ENCODE peak calls at places on chromosomes 2 and 18, in four cellular contexts. One of them, this sample, is unnamed.

GRCh38 chr2:140863713-140864112 is 1267.1 kb downstream of the LRP1B start:
- DNase-seq in nephron progenitor cell: no peak
- DNase-seq in globus pallidus: peak
- DNase-seq in foreskin fibroblast: peak
- DNase-seq in this sample: peak

GRCh38 chr2:218226903-218227302 is 9.9 kb downstream of the ARPC2 start:
- DNase-seq in nephron progenitor cell: no peak
- DNase-seq in foreskin fibroblast: no peak
- DNase-seq in globus pallidus: no peak
- DNase-seq in this sample: no peak

GRCh38 chr2:8454797-8455196 is 227.1 kb upstream of the ID2 start:
- DNase-seq in foreskin fibroblast: no peak
- DNase-seq in globus pallidus: no peak
- DNase-seq in nephron progenitor cell: no peak
- DNase-seq in this sample: no peak

GRCh38 chr18:68438983-68439382 is 275.9 kb downstream of the TMX3 start:
- DNase-seq in nephron progenitor cell: no peak
- DNase-seq in foreskin fibroblast: peak
- DNase-seq in globus pallidus: no peak
- DNase-seq in this sample: no peak

GRCh38 chr2:12709207-12709522 is 7.6 kb upstream of the TRIB2 start:
- DNase-seq in globus pallidus: no peak
- DNase-seq in nephron progenitor cell: no peak
- DNase-seq in foreskin fibroblast: no peak
- DNase-seq in this sample: no peak

GRCh38 chr2:120768112-120769048 is 32.7 kb downstream of the GLI2 start:
- DNase-seq in foreskin fibroblast: no peak
- DNase-seq in globus pallidus: no peak
- DNase-seq in nephron progenitor cell: peak
- DNase-seq in this sample: no peak

GRCh38 chr2:218883491-218884490 is 3.1 kb downstream of the WNT10A start:
- DNase-seq in foreskin fibroblast: no peak
- DNase-seq in globus pallidus: no peak
- DNase-seq in nephron progenitor cell: peak
- DNase-seq in this sample: no peak

GRCh38 chr2:26581266-26581990 is 59.7 kb downstream of the CIB4 start:
- DNase-seq in foreskin fibroblast: no peak
- DNase-seq in nephron progenitor cell: no peak
- DNase-seq in globus pallidus: no peak
- DNase-seq in this sample: no peak

GRCh38 chr2:21317131-21317530 is 193.4 kb downstream of the TDRD15 start:
- DNase-seq in foreskin fibroblast: no peak
- DNase-seq in globus pallidus: peak
- DNase-seq in nephron progenitor cell: peak
- DNase-seq in this sample: peak

GRCh38 chr2:52181080-52181479 is 1149.1 kb upstream of the NRXN1 start:
- DNase-seq in globus pallidus: no peak
- DNase-seq in nephron progenitor cell: no peak
- DNase-seq in foreskin fibroblast: no peak
- DNase-seq in this sample: no peak

GRCh38 chr2:231928901-231929725 is 2.9 kb upstream of the NPPC start:
- DNase-seq in foreskin fibroblast: no peak
- DNase-seq in globus pallidus: no peak
- DNase-seq in nephron progenitor cell: no peak
- DNase-seq in this sample: no peak

GRCh38 chr2:99488999-99489757 is 639 bp downstream of the REV1 start:
- DNase-seq in nephron progenitor cell: peak
- DNase-seq in foreskin fibroblast: peak
- DNase-seq in globus pallidus: peak
- DNase-seq in this sample: peak

GRCh38 chr18:76447268-76447890 is 47.7 kb downstream of the ZNF516 start:
- DNase-seq in nephron progenitor cell: no peak
- DNase-seq in foreskin fibroblast: peak
- DNase-seq in globus pallidus: no peak
- DNase-seq in this sample: no peak

This sample was measured in G401.